ENCODE peak calls at places on chromosomes 12 and 14, in seven cellular contexts. One of them, this sample, is unnamed.

GRCh38 chr14:85528080-85528881 is 1.7 kb upstream of the FLRT2 start:
- DNase-seq in IMR-90: peak; percentile 90
- DNase-seq in spleen: no peak
- DNase-seq in psoas muscle: peak; percentile 38
- DNase-seq in brain microvascular endothelial cell: peak; percentile 83
- DNase-seq in OCI-LY7: no peak
- DNase-seq in cardiac fibroblast: peak; percentile 96
- DNase-seq in this sample: peak; percentile 78

GRCh38 chr14:80850197-80850814 is 91.2 kb downstream of the CEP128 start:
- DNase-seq in psoas muscle: no peak
- DNase-seq in OCI-LY7: peak; percentile 41
- DNase-seq in brain microvascular endothelial cell: no peak
- DNase-seq in cardiac fibroblast: peak; percentile 67
- DNase-seq in spleen: no peak
- DNase-seq in IMR-90: peak; percentile 68
- DNase-seq in this sample: peak; percentile 50

GRCh38 chr14:94123868-94124267 is 5.5 kb downstream of the IFI27L2 start:
- DNase-seq in brain microvascular endothelial cell: no peak
- DNase-seq in OCI-LY7: no peak
- DNase-seq in IMR-90: no peak
- DNase-seq in spleen: no peak
- DNase-seq in cardiac fibroblast: no peak
- DNase-seq in psoas muscle: no peak
- DNase-seq in this sample: no peak

GRCh38 chr12:8636581-8636980 is 23.9 kb upstream of the AICDA start:
- DNase-seq in OCI-LY7: no peak
- DNase-seq in brain microvascular endothelial cell: no peak
- DNase-seq in spleen: no peak
- DNase-seq in psoas muscle: no peak
- DNase-seq in cardiac fibroblast: no peak
- DNase-seq in IMR-90: no peak
- DNase-seq in this sample: no peak

GRCh38 chr12:75603475-75603874 is 92.1 kb upstream of the KRR1 start:
- DNase-seq in OCI-LY7: no peak
- DNase-seq in spleen: no peak
- DNase-seq in brain microvascular endothelial cell: no peak
- DNase-seq in IMR-90: no peak
- DNase-seq in psoas muscle: no peak
- DNase-seq in cardiac fibroblast: peak; percentile 40
- DNase-seq in this sample: no peak

GRCh38 chr12:62533755-62534107 is 67.1 kb downstream of the MON2 start:
- DNase-seq in OCI-LY7: no peak
- DNase-seq in spleen: no peak
- DNase-seq in cardiac fibroblast: no peak
- DNase-seq in IMR-90: peak; percentile 33
- DNase-seq in brain microvascular endothelial cell: no peak
- DNase-seq in psoas muscle: no peak
- DNase-seq in this sample: no peak

GRCh38 chr14:31858868-31859267 is 218.2 kb upstream of the ARHGAP5 start:
- DNase-seq in spleen: no peak
- DNase-seq in psoas muscle: no peak
- DNase-seq in OCI-LY7: no peak
- DNase-seq in IMR-90: peak; percentile 56
- DNase-seq in cardiac fibroblast: peak; percentile 26
- DNase-seq in brain microvascular endothelial cell: no peak
- DNase-seq in this sample: no peak

GRCh38 chr14:33773205-33774030 is 177.5 kb downstream of the EGLN3 start:
- DNase-seq in OCI-LY7: peak; percentile 10
- DNase-seq in IMR-90: no peak
- DNase-seq in psoas muscle: no peak
- DNase-seq in cardiac fibroblast: no peak
- DNase-seq in brain microvascular endothelial cell: no peak
- DNase-seq in spleen: no peak
- DNase-seq in this sample: no peak

GRCh38 chr12:122793685-122794106 is 19.3 kb downstream of the CCDC62 start:
- DNase-seq in brain microvascular endothelial cell: peak; percentile 29
- DNase-seq in spleen: no peak
- DNase-seq in IMR-90: peak; percentile 69
- DNase-seq in OCI-LY7: peak; percentile 82
- DNase-seq in psoas muscle: no peak
- DNase-seq in cardiac fibroblast: peak; percentile 78
- DNase-seq in this sample: peak; percentile 56

GRCh38 chr14:53093206-53093605 is 59.9 kb downstream of the DDHD1 start:
- DNase-seq in spleen: no peak
- DNase-seq in cardiac fibroblast: peak; percentile 41
- DNase-seq in brain microvascular endothelial cell: no peak
- DNase-seq in OCI-LY7: no peak
- DNase-seq in psoas muscle: no peak
- DNase-seq in IMR-90: peak; percentile 64
- DNase-seq in this sample: no peak

GRCh38 chr14:93970589-93970966 is 5.8 kb downstream of the ASB2 start:
- DNase-seq in psoas muscle: no peak
- DNase-seq in brain microvascular endothelial cell: no peak
- DNase-seq in cardiac fibroblast: no peak
- DNase-seq in spleen: peak; percentile 91
- DNase-seq in OCI-LY7: peak; percentile 76
- DNase-seq in IMR-90: no peak
- DNase-seq in this sample: no peak

GRCh38 chr14:26707234-26707633 is 109.4 kb upstream of the NOVA1 start:
- DNase-seq in cardiac fibroblast: peak; percentile 70
- DNase-seq in psoas muscle: no peak
- DNase-seq in IMR-90: no peak
- DNase-seq in OCI-LY7: no peak
- DNase-seq in brain microvascular endothelial cell: no peak
- DNase-seq in spleen: no peak
- DNase-seq in this sample: no peak

GRCh38 chr14:66117600-66117999 is 368.6 kb upstream of the CCDC196 start:
- DNase-seq in brain microvascular endothelial cell: peak; percentile 47
- DNase-seq in IMR-90: peak; percentile 33
- DNase-seq in OCI-LY7: no peak
- DNase-seq in cardiac fibroblast: peak; percentile 63
- DNase-seq in psoas muscle: no peak
- DNase-seq in spleen: no peak
- DNase-seq in this sample: peak; percentile 24

GRCh38 chr14:92513966-92514843 is 624 bp downstream of the RIN3 start:
- DNase-seq in IMR-90: peak; percentile 22
- DNase-seq in psoas muscle: no peak
- DNase-seq in cardiac fibroblast: peak; percentile 35
- DNase-seq in OCI-LY7: no peak
- DNase-seq in brain microvascular endothelial cell: no peak
- DNase-seq in spleen: peak; percentile 89
- DNase-seq in this sample: no peak

GRCh38 chr12:59027199-59027598 is 106.9 kb upstream of the LRIG3 start:
- DNase-seq in spleen: no peak
- DNase-seq in OCI-LY7: no peak
- DNase-seq in cardiac fibroblast: no peak
- DNase-seq in brain microvascular endothelial cell: no peak
- DNase-seq in IMR-90: no peak
- DNase-seq in psoas muscle: no peak
- DNase-seq in this sample: no peak

GRCh38 chr12:112170376-112170775 is 45.0 kb downstream of the TRAFD1 start:
- DNase-seq in cardiac fibroblast: peak; percentile 16
- DNase-seq in IMR-90: no peak
- DNase-seq in OCI-LY7: peak; percentile 26
- DNase-seq in psoas muscle: no peak
- DNase-seq in brain microvascular endothelial cell: peak; percentile 30
- DNase-seq in spleen: peak; percentile 75
- DNase-seq in this sample: peak; percentile 11
- TF ChIP-seq CTCF in cardiac fibroblast: peak; percentile 72
- TF ChIP-seq CTCF in IMR-90: peak; percentile 45
- TF ChIP-seq CTCF in OCI-LY7: peak; percentile 74
- TF ChIP-seq CTCF in psoas muscle: peak; percentile 21
- TF ChIP-seq CTCF in brain microvascular endothelial cell: peak; percentile 74
- TF ChIP-seq CTCF in spleen: peak; percentile 41
- TF ChIP-seq CTCF in this sample: peak; percentile 79

GRCh38 chr14:39491134-39491541 is 58.9 kb upstream of the FBXO33 start:
- DNase-seq in spleen: no peak
- DNase-seq in IMR-90: peak; percentile 52
- DNase-seq in OCI-LY7: peak; percentile 51
- DNase-seq in brain microvascular endothelial cell: peak; percentile 12
- DNase-seq in cardiac fibroblast: peak; percentile 55
- DNase-seq in psoas muscle: no peak
- DNase-seq in this sample: peak; percentile 30
- TF ChIP-seq CTCF in spleen: peak; percentile 36
- TF ChIP-seq CTCF in IMR-90: peak; percentile 53
- TF ChIP-seq CTCF in OCI-LY7: peak; percentile 89
- TF ChIP-seq CTCF in brain microvascular endothelial cell: peak; percentile 21
- TF ChIP-seq CTCF in cardiac fibroblast: no peak
- TF ChIP-seq CTCF in psoas muscle: peak; percentile 66
- TF ChIP-seq CTCF in this sample: peak; percentile 88

DNA sequence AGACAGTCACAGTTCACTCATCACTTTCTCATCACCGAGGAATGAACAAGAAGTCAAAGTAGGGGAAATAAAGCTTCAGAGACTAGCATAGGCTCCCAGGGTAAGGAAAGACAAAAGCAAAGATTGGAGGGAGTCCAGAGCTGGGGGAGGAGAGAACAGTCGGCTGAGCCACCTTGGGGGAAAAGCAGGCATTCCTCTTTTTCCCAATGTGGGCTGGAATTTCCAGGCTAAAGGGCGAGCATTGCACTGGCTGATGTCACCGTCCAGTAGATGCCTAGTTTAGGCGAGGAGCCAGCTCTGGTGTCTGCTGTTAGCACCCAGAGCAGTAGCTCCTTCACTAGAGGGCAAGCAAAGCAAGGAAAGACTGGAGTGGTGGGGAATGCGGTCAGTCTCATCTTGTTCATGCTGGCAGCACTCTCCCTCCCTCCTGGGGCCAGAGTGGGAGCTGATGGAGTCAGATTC is 8.5 kb upstream of the KRT75 start:
- DNase-seq in brain microvascular endothelial cell: peak; percentile 42
- DNase-seq in psoas muscle: no peak
- DNase-seq in IMR-90: peak; percentile 74
- DNase-seq in OCI-LY7: no peak
- DNase-seq in spleen: no peak
- DNase-seq in cardiac fibroblast: peak; percentile 95
- DNase-seq in this sample: peak; percentile 69
- TF ChIP-seq CTCF in brain microvascular endothelial cell: peak; percentile 51
- TF ChIP-seq CTCF in psoas muscle: no peak
- TF ChIP-seq CTCF in IMR-90: no peak
- TF ChIP-seq CTCF in OCI-LY7: no peak
- TF ChIP-seq CTCF in spleen: no peak
- TF ChIP-seq CTCF in cardiac fibroblast: peak; percentile 31
- TF ChIP-seq CTCF in this sample: peak; percentile 8

GRCh38 chr14:103002578-103003350 is 54.6 kb downstream of the CDC42BPB start:
- DNase-seq in IMR-90: no peak
- DNase-seq in psoas muscle: no peak
- DNase-seq in OCI-LY7: peak; percentile 51
- DNase-seq in spleen: peak; percentile 63
- DNase-seq in cardiac fibroblast: no peak
- DNase-seq in brain microvascular endothelial cell: no peak
- DNase-seq in this sample: no peak
- TF ChIP-seq CTCF in IMR-90: peak; percentile 6
- TF ChIP-seq CTCF in psoas muscle: no peak
- TF ChIP-seq CTCF in OCI-LY7: peak; percentile 65
- TF ChIP-seq CTCF in spleen: no peak
- TF ChIP-seq CTCF in cardiac fibroblast: no peak
- TF ChIP-seq CTCF in brain microvascular endothelial cell: peak; percentile 35
- TF ChIP-seq CTCF in this sample: peak; percentile 34

This sample was measured in HFFc6.